ENCODE peak calls at places on chromosomes 4 and X, in five cellular contexts. S is NCI-H2029 treated with DMSO at 0.1 percent for 48 hours; Q is AG09309; O is stimulated activated CD4-positive, alpha-beta T cell treated with anti-CD3 and anti-CD28 coated beads, Interleukin-12 subunit alpha, Interleukin-12 subunit beta, amount 100 ng/mL, for 48 hours; B is CD8-positive, alpha-beta memory T cell. C is an unnamed sample.

GRCh38 chrX:80486299-80486698 is 66.1 kb downstream of the TENT5D start:
- DNase-seq in S (no peak), Q (no peak), O (no peak), B (no peak), C (no peak)

GRCh38 chr4:184387351-184387750 is 87.0 kb downstream of the IRF2 start:
- DNase-seq in S (no peak), Q (no peak), O (no peak), B (no peak), C (no peak)

GRCh38 chrX:84453351-84454246 is 48.7 kb downstream of the HDX start:
- DNase-seq in S (no peak), Q (no peak), O (no peak), B (no peak), C (no peak)

GRCh38 chr4:145482209-145483021 is 762 bp downstream of the SMAD1 start:
- DNase-seq in S (peak; percentile 40), Q (peak; percentile 24), O (peak; percentile 62), B (no peak), C (peak; percentile 70)

GRCh38 chrX:10922158-10922557 is 189.0 kb upstream of the HCCS start:
- DNase-seq in S (no peak), Q (peak; percentile 63), O (no peak), B (no peak), C (no peak)

GRCh38 chrX:103274284-103274683 is 2.3 kb downstream of the TCEAL5 start:
- DNase-seq in S (no peak), Q (no peak), O (no peak), B (no peak), C (no peak)

GRCh38 chrX:8848921-8849320 is 47.7 kb upstream of the FAM9A start:
- DNase-seq in S (no peak), Q (no peak), O (no peak), B (no peak), C (no peak)

GRCh38 chrX:150688911-150689451 is 4.2 kb upstream of the MTMR1 start:
- DNase-seq in S (no peak), Q (peak; percentile 64), O (no peak), B (no peak), C (no peak)

GRCh38 chrX:50180073-50180940 is 20.5 kb downstream of the AKAP4 start:
- DNase-seq in S (no peak), Q (no peak), O (no peak), B (no peak), C (no peak)

GRCh38 chr4:143097751-143098150 is 87.0 kb upstream of the USP38 start:
- DNase-seq in S (no peak), Q (no peak), O (no peak), B (no peak), C (no peak)

GRCh38 chr4:113979973-113980615 is 647 bp upstream of the ARSJ start:
- DNase-seq in S (no peak), Q (no peak), O (no peak), B (no peak), C (no peak)

GRCh38 chr4:8385106-8385505 is 55.4 kb downstream of the ACOX3 start:
- DNase-seq in S (no peak), Q (no peak), O (no peak), B (no peak), C (no peak)

GRCh38 chrX:119477812-119478232 is 9.6 kb downstream of the SLC25A5 start:
- DNase-seq in S (no peak), Q (peak; percentile 74), O (no peak), B (no peak), C (peak; percentile 40)

GRCh38 chr4:181944527-181944926 is 298.7 kb upstream of the TENM3 start:
- DNase-seq in S (peak; percentile 4), Q (no peak), O (no peak), B (no peak), C (no peak)

GRCh38 chr4:177489847-177490246 is 47.6 kb upstream of the AGA start:
- DNase-seq in S (no peak), Q (no peak), O (no peak), B (no peak), C (no peak)

GRCh38 chr4:67922697-67923096 is 38.9 kb upstream of the TMPRSS11D start:
- DNase-seq in S (no peak), Q (no peak), O (no peak), B (no peak), C (no peak)

C was measured in G401.